ENCODE peak calls at places on chromosomes 12 and 14, in ten cellular contexts. N is transverse colon, T is CD14-positive monocyte, K is cardiac muscle cell, G is fibroblast of villous mesenchyme, W is lower leg skin, B is AG04450, Y is AG10803, D is endodermal cell, H is fibroblast of mammary gland. X is an unnamed sample.

GRCh38 chr12:44464180-44464579 is 411.9 kb downstream of the NELL2 start:
- DNase-seq in N (no peak), T (no peak), K (no peak), G (no peak), W (no peak), B (no peak), Y (no peak), D (no peak), H (no peak), X (no peak)

GRCh38 chr12:104858611-104859010 is 99.5 kb downstream of the SLC41A2 start:
- DNase-seq in N (no peak), T (no peak), K (no peak), G (no peak), W (no peak), B (no peak), Y (no peak), D (no peak), H (no peak), X (no peak)

GRCh38 chr12:46486588-46486987 is 114.0 kb upstream of the SLC38A2 start:
- DNase-seq in N (no peak), T (no peak), K (no peak), G (no peak), W (no peak), B (no peak), Y (no peak), D (no peak), H (no peak), X (no peak)

GRCh38 chr12:109389146-109389545 is 41.4 kb downstream of the MYO1H start:
- DNase-seq in N (no peak), T (no peak), K (no peak), G (no peak), W (no peak), B (no peak), Y (no peak), D (peak), H (no peak), X (no peak)

GRCh38 chr14:104514156-104514848 is 65.3 kb upstream of the C14orf180 start:
- DNase-seq in N (no peak), T (no peak), K (no peak), G (no peak), W (no peak), B (no peak), Y (no peak), D (peak), H (no peak), X (no peak)

GRCh38 chr14:57866199-57866755 is 385 bp upstream of the SLC35F4 start:
- DNase-seq in N (no peak), T (no peak), K (no peak), G (no peak), W (no peak), B (no peak), Y (no peak), D (peak), H (no peak), X (no peak)

GRCh38 chr14:68806526-68807147 is 13.8 kb upstream of the ZFP36L1 start:
- DNase-seq in N (no peak), T (no peak), K (no peak), G (no peak), W (no peak), B (no peak), Y (no peak), D (no peak), H (no peak), X (peak)

GRCh38 chr14:55724736-55725135 is 144.7 kb downstream of the KTN1 start:
- DNase-seq in N (no peak), T (no peak), K (no peak), G (no peak), W (no peak), B (no peak), Y (no peak), D (no peak), H (no peak), X (no peak)

GRCh38 chr14:72613196-72613974 is 280.5 kb downstream of the DPF3 start:
- DNase-seq in N (peak), T (no peak), K (peak), G (peak), W (peak), B (no peak), Y (no peak), D (peak), H (peak), X (no peak)

GRCh38 chr14:95059126-95059525 is 98.2 kb downstream of the DICER1 start:
- DNase-seq in N (no peak), T (no peak), K (no peak), G (no peak), W (no peak), B (no peak), Y (no peak), D (no peak), H (no peak), X (no peak)

GRCh38 chr12:18462437-18462836 is 201.1 kb downstream of the PIK3C2G start:
- DNase-seq in N (no peak), T (no peak), K (peak), G (peak), W (no peak), B (peak), Y (peak), D (no peak), H (peak), X (no peak)

GRCh38 chr12:45377815-45378214 is 161.9 kb downstream of the ANO6 start:
- DNase-seq in N (no peak), T (no peak), K (no peak), G (no peak), W (no peak), B (no peak), Y (no peak), D (no peak), H (no peak), X (no peak)

GRCh38 chr14:65226824-65227604 is 124.7 kb upstream of the MAX start:
- DNase-seq in N (peak), T (no peak), K (peak), G (peak), W (no peak), B (no peak), Y (peak), D (peak), H (peak), X (no peak)

GRCh38 chr12:108635201-108635996 is 1.7 kb upstream of the SELPLG start:
- DNase-seq in N (peak), T (no peak), K (no peak), G (peak), W (no peak), B (no peak), Y (peak), D (peak), H (no peak), X (peak)

GRCh38 chr12:66803972-66804371 is 125.1 kb upstream of the GRIP1 start:
- DNase-seq in N (no peak), T (no peak), K (peak), G (no peak), W (no peak), B (no peak), Y (no peak), D (no peak), H (no peak), X (no peak)

GRCh38 chr14:54894995-54895394 is 7.6 kb downstream of the GCH1 start:
- DNase-seq in N (no peak), T (no peak), K (peak), G (peak), W (no peak), B (no peak), Y (no peak), D (no peak), H (peak), X (no peak)

GRCh38 chr12:48618541-48618940 is 48.7 kb upstream of the LALBA start:
- DNase-seq in N (peak), T (peak), K (peak), G (peak), W (peak), B (peak), Y (peak), D (peak), H (peak), X (peak)

GRCh38 chr12:64039285-64039871 is 182.7 kb downstream of the KICS2 start:
- DNase-seq in N (peak), T (no peak), K (peak), G (peak), W (no peak), B (peak), Y (peak), D (no peak), H (peak), X (no peak)

GRCh38 chr12:121668750-121669524 is 517 bp downstream of the MORN3 start:
- DNase-seq in N (peak), T (no peak), K (peak), G (peak), W (no peak), B (no peak), Y (peak), D (peak), H (peak), X (peak)

GRCh38 chr12:127035011-127035879 is 1231.7 kb upstream of the TMEM132C start:
- DNase-seq in N (no peak), T (no peak), K (no peak), G (no peak), W (no peak), B (no peak), Y (peak), D (no peak), H (no peak), X (no peak)

GRCh38 chr14:53619625-53620324 is 336.9 kb downstream of the BMP4 start:
- DNase-seq in N (no peak), T (no peak), K (peak), G (peak), W (no peak), B (peak), Y (peak), D (no peak), H (peak), X (no peak)

GRCh38 chr14:95311752-95312151 is 8.0 kb downstream of the CLMN start:
- DNase-seq in N (no peak), T (peak), K (peak), G (no peak), W (no peak), B (no peak), Y (no peak), D (no peak), H (peak), X (no peak)

GRCh38 chr12:114667669-114668150 is 16.3 kb downstream of the TBX3 start:
- DNase-seq in N (no peak), T (no peak), K (no peak), G (no peak), W (no peak), B (no peak), Y (no peak), D (no peak), H (no peak), X (no peak)

GRCh38 chr14:76829016-76829365 is 2.8 kb downstream of the LRRC74A start:
- DNase-seq in N (no peak), T (peak), K (peak), G (peak), W (no peak), B (no peak), Y (no peak), D (peak), H (peak), X (no peak)

GRCh38 chr12:11794311-11794710 is 144.8 kb downstream of the ETV6 start:
- DNase-seq in N (no peak), T (no peak), K (no peak), G (no peak), W (no peak), B (no peak), Y (no peak), D (no peak), H (no peak), X (no peak)

GRCh38 chr12:130141901-130142683 is 20.2 kb upstream of the FZD10 start:
- DNase-seq in N (no peak), T (no peak), K (no peak), G (no peak), W (no peak), B (no peak), Y (no peak), D (peak), H (no peak), X (no peak)

GRCh38 chr14:104735830-104736642 is 12.0 kb downstream of the ADSS1 start:
- DNase-seq in N (peak), T (peak), K (peak), G (peak), W (peak), B (no peak), Y (peak), D (no peak), H (no peak), X (no peak)

GRCh38 chr12:118356809-118357326 is 15.8 kb downstream of the TAOK3 start:
- DNase-seq in N (no peak), T (no peak), K (peak), G (peak), W (no peak), B (peak), Y (peak), D (no peak), H (peak), X (peak)

GRCh38 chr12:115444336-115444735 is 760.4 kb upstream of the TBX3 start:
- DNase-seq in N (no peak), T (no peak), K (no peak), G (peak), W (no peak), B (no peak), Y (peak), D (no peak), H (peak), X (no peak)

GRCh38 chr12:10528150-10528953 is 22.7 kb downstream of the EIF2S3B start:
- DNase-seq in N (no peak), T (no peak), K (no peak), G (no peak), W (no peak), B (no peak), Y (no peak), D (no peak), H (no peak), X (no peak)

GRCh38 chr12:114655934-114656697 is 27.9 kb downstream of the TBX3 start:
- DNase-seq in N (no peak), T (no peak), K (peak), G (peak), W (no peak), B (peak), Y (no peak), D (peak), H (peak), X (no peak)

GRCh38 chr12:94169495-94169894 is 21.1 kb downstream of the PLXNC1 start:
- DNase-seq in N (no peak), T (no peak), K (no peak), G (no peak), W (no peak), B (no peak), Y (no peak), D (no peak), H (no peak), X (no peak)

GRCh38 chr12:105331805-105332251 is 1.3 kb downstream of the C12orf75 start:
- DNase-seq in N (peak), T (no peak), K (no peak), G (no peak), W (no peak), B (no peak), Y (no peak), D (peak), H (no peak), X (peak)

GRCh38 chr14:103179078-103179477 is 55.8 kb downstream of the TNFAIP2 start:
- DNase-seq in N (no peak), T (no peak), K (no peak), G (no peak), W (no peak), B (no peak), Y (no peak), D (no peak), H (no peak), X (no peak)

GRCh38 chr14:68977741-68978549 is 1.2 kb downstream of the ACTN1 start:
- DNase-seq in N (peak), T (peak), K (peak), G (peak), W (peak), B (peak), Y (peak), D (peak), H (peak), X (peak)

GRCh38 chr12:71551529-71551928 is 111.9 kb downstream of the LGR5 start:
- DNase-seq in N (no peak), T (no peak), K (peak), G (peak), W (no peak), B (no peak), Y (peak), D (no peak), H (peak), X (no peak)

GRCh38 chr12:57416039-57416996 is 14.5 kb downstream of the R3HDM2 start:
- DNase-seq in N (no peak), T (no peak), K (peak), G (peak), W (no peak), B (no peak), Y (peak), D (no peak), H (peak), X (no peak)

GRCh38 chr12:41190360-41190759 is 2.2 kb downstream of the PDZRN4 start:
- DNase-seq in N (no peak), T (no peak), K (peak), G (peak), W (no peak), B (no peak), Y (no peak), D (peak), H (peak), X (no peak)
- TF ChIP-seq CTCF in N (peak), T (no peak), K (peak), G (peak), W (no peak), B (peak), Y (no peak), D (peak), H (peak), X (peak)

GRCh38 chr12:58741226-58741625 is 179.1 kb downstream of the LRIG3 start:
- DNase-seq in N (no peak), T (no peak), K (no peak), G (no peak), W (no peak), B (no peak), Y (no peak), D (no peak), H (peak), X (no peak)
- TF ChIP-seq CTCF in N (no peak), T (no peak), K (no peak), G (no peak), W (no peak), B (no peak), Y (no peak), D (peak), H (no peak), X (no peak)

DNA sequence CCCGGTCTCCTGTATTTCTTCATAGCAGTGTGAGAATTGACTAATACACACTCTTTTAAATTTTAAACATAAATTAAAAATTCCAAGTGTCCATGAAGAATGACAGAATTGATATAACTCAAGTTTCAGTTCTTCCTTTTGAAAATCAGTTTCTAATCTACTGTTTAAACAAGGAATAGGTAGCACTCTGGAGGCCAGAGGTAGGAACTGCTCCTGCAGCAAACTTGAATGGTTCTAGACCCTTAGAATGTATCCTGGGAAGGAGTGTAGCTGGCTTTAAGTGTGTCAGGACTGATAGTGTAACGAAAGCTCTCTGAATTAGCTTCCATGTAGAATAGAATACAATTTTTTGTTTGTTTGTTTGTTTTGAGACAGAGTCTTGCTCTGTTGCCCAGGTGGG is 76.8 kb downstream of the AKAP6 start:
- DNase-seq in N (no peak), T (no peak), K (no peak), G (no peak), W (no peak), B (no peak), Y (no peak), D (no peak), H (no peak), X (no peak)
- TF ChIP-seq CTCF in N (no peak), T (no peak), K (no peak), G (no peak), W (no peak), B (peak), Y (no peak), D (peak), H (no peak), X (no peak)

DNA sequence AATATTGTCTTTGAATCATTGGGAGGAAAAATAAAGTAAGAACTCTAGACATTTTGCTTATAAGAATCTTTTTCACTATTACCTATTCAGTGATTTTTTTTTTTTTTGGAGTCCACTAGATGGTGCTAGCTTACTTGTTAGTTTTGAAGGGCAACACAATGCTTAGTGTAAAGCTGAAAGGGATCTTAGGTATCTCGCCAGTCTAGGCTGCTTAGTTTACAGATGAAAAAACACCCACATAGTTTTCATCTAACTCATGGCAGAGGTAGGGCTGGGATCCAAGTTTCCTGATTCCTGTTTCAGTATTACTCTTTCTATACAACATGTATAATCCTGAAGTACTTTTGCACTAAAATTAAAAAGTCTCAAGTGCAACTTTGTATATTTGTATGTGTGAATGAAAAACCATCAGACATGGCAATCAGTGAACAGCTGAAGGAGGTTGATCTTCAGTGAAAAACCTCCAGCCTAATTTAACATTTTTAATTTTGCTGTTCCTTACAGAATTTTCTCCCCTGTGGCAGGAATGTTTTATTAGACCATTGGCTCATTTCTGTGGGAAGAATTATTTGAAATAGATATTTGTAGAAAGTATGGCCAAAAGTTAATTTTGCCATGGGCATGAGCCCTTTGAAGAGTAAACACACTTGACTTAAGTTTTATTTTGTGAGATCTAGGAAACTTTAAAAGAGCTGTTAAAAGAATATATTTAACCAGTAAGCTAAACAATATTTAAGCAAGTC is 40.7 kb downstream of the LRRIQ1 start:
- DNase-seq in N (no peak), T (no peak), K (peak), G (peak), W (no peak), B (peak), Y (peak), D (peak), H (peak), X (peak)
- TF ChIP-seq CTCF in N (peak), T (no peak), K (peak), G (peak), W (no peak), B (peak), Y (peak), D (peak), H (peak), X (peak)

GRCh38 chr12:31737763-31738162 is 8.9 kb upstream of the AMN1 start:
- DNase-seq in N (no peak), T (no peak), K (no peak), G (no peak), W (no peak), B (no peak), Y (no peak), D (no peak), H (no peak), X (no peak)

GRCh38 chr12:31740618-31741017 is 11.8 kb upstream of the AMN1 start:
- DNase-seq in N (no peak), T (no peak), K (no peak), G (no peak), W (no peak), B (no peak), Y (no peak), D (no peak), H (no peak), X (no peak)

GRCh38 chr12:31745242-31745641 is 16.4 kb upstream of the AMN1 start:
- DNase-seq in N (no peak), T (no peak), K (no peak), G (no peak), W (no peak), B (no peak), Y (no peak), D (no peak), H (no peak), X (no peak)

GRCh38 chr12:31737345-31737744 is 8.5 kb upstream of the AMN1 start:
- DNase-seq in N (no peak), T (no peak), K (no peak), G (no peak), W (no peak), B (no peak), Y (no peak), D (no peak), H (no peak), X (no peak)

DNA sequence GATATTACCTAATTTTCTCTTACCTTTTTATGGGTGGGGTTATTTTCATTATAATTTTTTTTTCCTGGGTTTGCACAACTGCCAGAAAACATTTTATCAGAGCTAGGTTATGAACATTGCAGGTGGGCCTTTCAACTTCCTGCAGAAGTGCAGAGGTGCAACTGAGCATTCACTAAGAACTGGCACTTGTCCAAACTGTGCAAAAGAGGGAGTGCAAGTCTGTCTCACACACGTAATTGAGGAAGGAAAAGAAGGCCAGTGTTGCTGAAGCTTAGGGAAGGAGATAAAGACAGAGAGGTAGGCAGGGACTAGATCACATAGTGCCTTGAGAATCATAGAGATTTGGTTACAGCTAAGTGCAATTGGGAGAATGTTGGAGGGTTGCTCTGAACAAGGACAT is 14.1 kb upstream of the AMN1 start:
- DNase-seq in N (no peak), T (no peak), K (no peak), G (no peak), W (no peak), B (no peak), Y (no peak), D (no peak), H (no peak), X (no peak)
- TF ChIP-seq CTCF in N (no peak), T (no peak), K (no peak), G (no peak), W (no peak), B (no peak), Y (no peak), D (no peak), H (no peak), X (no peak)

X was measured in GM13977.